ENCODE peak calls at places on chromosomes 1 and 21, in seven cellular contexts. F is fibroblast of lung, S is hepatocyte, Y is mammary epithelial cell, R is K562, Z is HCT116, U is HepG2. Q is an unnamed sample.

GRCh38 chr1:32063261-32063681 is 9.5 kb upstream of the TMEM39B start:
- DNase-seq in Y (peak), F (peak), R (peak), S (peak), Z (peak), U (peak), Q (no peak)

GRCh38 chr1:186188004-186188539 is 187.0 kb downstream of the TPR start:
- DNase-seq in F (peak), Y (peak), U (no peak), S (peak), R (no peak), Z (peak), Q (peak)

GRCh38 chr21:42452401-42453018 is 43.5 kb downstream of the RSPH1 start:
- DNase-seq in S (no peak), U (no peak), F (no peak), R (no peak), Z (no peak), Y (no peak), Q (no peak)

GRCh38 chr21:39029086-39029772 is 154.0 kb downstream of the PSMG1 start:
- DNase-seq in Z (no peak), F (peak), U (no peak), R (no peak), S (no peak), Y (no peak), Q (no peak)

GRCh38 chr1:207670997-207671396 is 26.1 kb downstream of the CR1L start:
- DNase-seq in Z (no peak), R (no peak), Y (no peak), S (no peak), F (no peak), U (no peak), Q (no peak)

GRCh38 chr1:183281553-183282091 is 95.6 kb downstream of the LAMC2 start:
- DNase-seq in U (peak), R (peak), S (peak), F (peak), Z (peak), Y (peak), Q (peak)

GRCh38 chr1:174273766-174274165 is 114.4 kb downstream of the RABGAP1L start:
- DNase-seq in Z (no peak), F (no peak), Y (no peak), R (no peak), U (no peak), S (no peak), Q (no peak)

GRCh38 chr1:206001476-206001888 is 1.7 kb downstream of the RAB7B start:
- DNase-seq in U (no peak), Z (peak), S (peak), F (peak), R (peak), Y (peak), Q (peak)

GRCh38 chr1:53594391-53595180 is 135.4 kb downstream of the DMRTB1 start:
- DNase-seq in F (no peak), Z (no peak), S (no peak), Y (no peak), U (no peak), R (no peak), Q (no peak)

GRCh38 chr1:91217911-91218310 is 186.7 kb downstream of the HFM1 start:
- DNase-seq in Z (no peak), Y (no peak), R (no peak), S (no peak), U (no peak), F (no peak), Q (no peak)

GRCh38 chr1:150874455-150875196 is 1.8 kb downstream of the ARNT start:
- DNase-seq in R (no peak), F (no peak), S (no peak), U (no peak), Y (no peak), Z (no peak), Q (no peak)

GRCh38 chr21:44303490-44303981 is 3.7 kb downstream of the PFKL start:
- DNase-seq in Z (no peak), R (no peak), S (peak), U (peak), F (no peak), Y (no peak), Q (no peak)

GRCh38 chr1:225460021-225460736 is 32.3 kb upstream of the LBR start:
- DNase-seq in S (no peak), F (no peak), R (no peak), Z (no peak), Y (no peak), U (no peak), Q (no peak)

GRCh38 chr1:159076753-159077656 is at the start of gene AIM2:
- DNase-seq in U (no peak), S (no peak), Y (no peak), F (peak), R (peak), Z (no peak), Q (no peak)

GRCh38 chr1:36794460-36794859 is 239.9 kb downstream of the GRIK3 start:
- DNase-seq in Y (no peak), S (no peak), U (no peak), R (no peak), Z (no peak), F (no peak), Q (no peak)

GRCh38 chr1:36802018-36802417 is 232.3 kb downstream of the GRIK3 start:
- DNase-seq in U (no peak), Y (no peak), Z (no peak), S (no peak), R (no peak), F (no peak), Q (peak)

GRCh38 chr1:36793452-36793851 is 240.9 kb downstream of the GRIK3 start:
- DNase-seq in S (no peak), R (no peak), Y (no peak), U (no peak), Z (no peak), F (no peak), Q (no peak)

GRCh38 chr1:36796101-36796590 is 238.2 kb downstream of the GRIK3 start:
- DNase-seq in F (no peak), R (no peak), Z (no peak), S (no peak), Y (no peak), U (no peak), Q (no peak)

DNA sequence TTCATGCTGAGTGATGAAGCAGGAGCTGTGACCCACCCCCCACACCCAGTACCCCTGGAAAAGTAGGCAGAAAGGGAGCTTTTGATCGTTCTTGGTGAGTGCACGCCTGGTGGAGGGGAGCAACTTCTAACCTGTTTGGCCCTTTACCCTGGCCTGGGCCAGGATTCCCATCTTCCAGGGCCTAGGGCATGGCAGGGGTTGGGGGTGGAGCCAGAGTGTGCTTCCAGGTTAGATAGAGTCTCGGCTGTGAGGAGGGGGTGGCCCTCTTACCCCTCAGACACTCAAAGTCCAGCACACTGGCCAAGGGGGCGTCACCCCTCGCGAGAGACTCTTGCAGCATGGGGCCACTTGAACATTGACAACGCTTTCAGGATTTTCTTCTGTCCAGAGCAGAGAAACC is 236.6 kb downstream of the GRIK3 start:
- DNase-seq in R (no peak), Z (no peak), U (no peak), F (no peak), Y (no peak), S (no peak), Q (no peak)
- H2AFZ ChIP-seq in R (no peak), Z (no peak), U (no peak), F (no peak), Y (no peak), S (no peak), Q (no peak)

DNA sequence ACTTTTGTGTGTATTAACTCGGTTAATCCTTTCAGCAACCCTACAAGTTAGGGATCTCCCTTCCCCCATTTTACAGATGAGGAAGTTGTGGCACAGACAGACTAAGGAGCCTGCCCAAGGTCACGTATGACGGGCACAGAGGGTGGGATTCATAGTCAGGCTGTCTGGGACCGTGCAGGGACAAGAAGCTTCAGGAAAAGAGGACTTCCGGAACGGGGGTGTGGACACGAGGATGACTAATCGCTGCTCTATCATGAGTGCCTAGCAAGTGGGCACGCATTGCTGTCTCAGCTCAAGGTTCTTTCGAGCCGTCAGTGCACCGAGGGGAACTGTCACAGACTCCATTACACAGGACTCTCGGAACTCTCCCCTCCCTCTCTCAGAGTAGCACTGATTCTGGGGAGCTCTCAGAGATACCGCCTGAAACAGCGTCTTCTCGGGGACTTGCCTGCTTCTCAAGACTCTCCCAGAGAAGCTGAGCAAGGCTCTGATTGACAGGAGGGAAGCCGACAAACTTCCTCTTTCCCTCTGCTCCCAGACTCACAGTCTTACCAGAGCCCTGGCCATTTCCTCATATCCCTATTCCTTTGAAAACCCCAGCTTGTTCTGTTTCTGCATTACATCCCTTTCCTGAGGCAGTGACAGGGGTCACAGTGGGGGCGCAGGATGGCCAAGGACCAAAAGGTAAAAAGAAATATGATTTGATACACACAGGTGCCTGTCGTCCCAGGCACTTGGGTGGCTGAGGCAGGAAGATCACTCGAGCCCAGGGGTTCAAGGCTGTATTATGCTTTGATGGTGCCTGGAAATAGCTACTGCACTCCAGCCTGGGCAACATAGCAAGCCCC is 14.4 kb downstream of the FHAD1 start:
- DNase-seq in U (peak), F (no peak), Y (no peak), R (no peak), Z (peak), S (no peak), Q (no peak)
- H2AFZ ChIP-seq in U (peak), F (peak), Y (no peak), R (no peak), Z (peak), S (no peak), Q (no peak)

GRCh38 chr1:113551728-113552127 is 161.4 kb downstream of the MAGI3 start:
- DNase-seq in S (no peak), R (no peak), Z (no peak), F (no peak), U (no peak), Y (peak), Q (no peak)
- H2AFZ ChIP-seq in S (no peak), R (no peak), Z (no peak), F (no peak), U (no peak), Y (no peak), Q (no peak)

DNA sequence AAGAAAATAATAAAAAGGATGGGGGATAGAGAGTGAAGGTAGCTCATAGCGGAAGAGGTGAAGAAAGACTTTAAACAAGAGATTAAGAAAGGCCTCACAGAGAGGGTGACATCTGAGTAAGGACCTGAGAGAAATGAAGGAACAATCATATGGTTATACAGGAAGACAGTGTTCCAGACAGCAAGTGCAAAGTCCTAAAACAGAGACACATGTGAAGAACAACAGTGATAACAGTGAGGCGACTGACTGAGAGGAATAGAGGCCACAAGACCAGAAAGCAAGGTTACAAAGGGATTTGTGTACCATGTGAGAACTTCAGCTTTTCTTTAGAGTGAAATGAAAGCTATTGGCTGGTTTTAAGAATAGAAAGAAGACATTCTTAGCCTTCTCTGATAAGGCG is 141.6 kb upstream of the PALMD start:
- DNase-seq in U (no peak), S (peak), R (no peak), F (no peak), Y (no peak), Z (no peak), Q (no peak)
- H2AFZ ChIP-seq in U (peak), S (peak), R (peak), F (no peak), Y (no peak), Z (no peak), Q (no peak)

GRCh38 chr1:236282719-236283118 is 961 bp upstream of the ERO1B start:
- DNase-seq in U (no peak), Y (no peak), Z (no peak), R (no peak), F (no peak), S (no peak), Q (no peak)
- H2AFZ ChIP-seq in U (no peak), Y (peak), Z (peak), R (peak), F (no peak), S (peak), Q (no peak)

GRCh38 chr1:22700121-22700520 is 10.5 kb upstream of the EPHB2 start:
- DNase-seq in S (no peak), Y (no peak), U (no peak), R (no peak), F (no peak), Z (no peak), Q (no peak)
- H2AFZ ChIP-seq in S (no peak), Y (no peak), U (no peak), R (no peak), F (no peak), Z (no peak), Q (no peak)

GRCh38 chr1:157968503-157968902 is 24.9 kb upstream of the KIRREL1 start:
- DNase-seq in F (peak), S (no peak), Z (no peak), R (no peak), U (no peak), Y (peak), Q (no peak)
- H2AFZ ChIP-seq in F (peak), S (no peak), Z (no peak), R (no peak), U (no peak), Y (peak), Q (no peak)

GRCh38 chr1:160794396-160794795 is 1.6 kb upstream of the LY9 start:
- DNase-seq in R (no peak), Y (no peak), F (no peak), U (no peak), Z (no peak), S (no peak), Q (no peak)

GRCh38 chr1:160789051-160789701 is 6.8 kb upstream of the LY9 start:
- DNase-seq in F (no peak), S (no peak), Z (no peak), U (no peak), R (no peak), Y (no peak), Q (no peak)

DNA sequence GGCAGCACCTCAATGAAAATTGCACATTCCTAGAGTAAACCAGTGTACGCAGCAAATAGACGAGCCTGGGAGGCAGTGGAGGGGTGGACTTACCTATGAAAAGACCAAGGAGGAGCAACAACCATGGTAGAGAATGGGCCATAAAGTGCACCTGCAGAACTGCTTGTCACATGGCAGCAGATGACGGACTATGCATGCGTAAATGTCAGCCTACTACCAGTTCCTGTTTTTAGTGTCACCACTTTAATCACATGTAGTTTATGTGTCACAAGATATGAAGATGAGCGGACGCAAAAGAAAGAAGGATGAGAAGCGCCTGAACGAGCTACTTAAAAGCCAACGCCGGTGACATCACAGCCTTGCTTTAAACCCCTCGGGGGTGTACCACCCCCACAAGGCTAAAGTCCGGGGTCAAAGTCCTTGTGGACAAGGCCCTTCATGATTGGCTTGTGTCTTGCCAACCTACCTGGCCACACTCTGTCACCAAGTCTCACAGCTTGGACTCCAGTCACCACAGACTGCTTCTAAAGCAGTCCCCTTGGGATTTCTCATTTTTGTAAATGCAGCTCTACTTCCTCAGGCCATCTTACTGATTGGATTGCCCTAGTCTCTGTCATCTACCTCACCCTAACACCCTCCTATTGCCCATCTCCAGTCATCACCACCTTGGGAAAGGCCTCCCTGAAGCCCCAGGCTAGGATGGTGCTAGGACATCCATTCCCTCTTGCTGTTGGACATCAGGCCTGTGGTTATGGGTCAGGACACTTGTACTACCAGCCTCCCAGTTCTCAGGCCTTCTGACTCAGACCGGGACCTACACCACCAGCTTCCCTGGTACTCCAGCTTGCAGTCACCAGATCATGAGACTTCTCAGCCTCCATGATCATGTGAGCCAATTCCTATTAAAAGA is 6.0 kb upstream of the LY9 start:
- DNase-seq in S (no peak), F (no peak), Y (no peak), Z (no peak), U (no peak), R (no peak), Q (no peak)
- H2AFZ ChIP-seq in S (no peak), F (no peak), Y (no peak), Z (no peak), U (no peak), R (no peak), Q (no peak)

GRCh38 chr1:163090321-163090945 is 21.3 kb downstream of the RGS4 start:
- DNase-seq in Y (peak), S (no peak), F (peak), U (no peak), R (no peak), Z (no peak), Q (no peak)
- H2AFZ ChIP-seq in Y (no peak), S (no peak), F (peak), U (no peak), R (no peak), Z (peak), Q (no peak)

GRCh38 chr1:24464378-24464770 is 38.3 kb upstream of the RCAN3 start:
- DNase-seq in F (peak), S (no peak), R (no peak), Y (no peak), U (no peak), Z (no peak), Q (no peak)
- H2AFZ ChIP-seq in F (no peak), S (no peak), R (no peak), Y (no peak), U (no peak), Z (no peak), Q (no peak)